ENCODE peak calls at places on chromosomes 11 and 22, in six cellular contexts. Z, N, E, P, Q and W are unnamed samples.

GRCh38 chr22:22823126-22823804 is 64.4 kb upstream of the IGLL5 start:
- DNase-seq in Z (no peak), E (no peak), Q (no peak), P (no peak), N (no peak), W (no peak)

GRCh38 chr11:77175869-77176539 is 48.0 kb downstream of the MYO7A start:
- DNase-seq in E (no peak), Q (no peak), N (no peak), P (no peak), Z (no peak), W (no peak)

GRCh38 chr22:39500101-39500500 is 2.0 kb upstream of the MIEF1 start:
- DNase-seq in E (no peak), Z (no peak), N (no peak), Q (no peak), P (no peak), W (no peak)

GRCh38 chr11:59263225-59263894 is 50.6 kb upstream of the MPEG1 start:
- DNase-seq in Q (no peak), Z (peak; percentile 66), P (peak; percentile 63), E (no peak), N (no peak), W (no peak)

GRCh38 chr11:119169272-119169719 is 771 bp downstream of the NLRX1 start:
- DNase-seq in E (no peak), Q (no peak), N (no peak), P (peak; percentile 33), Z (no peak), W (no peak)

GRCh38 chr11:65390099-65390941 is 3.9 kb downstream of the FRMD8 start:
- DNase-seq in P (no peak), Z (peak; percentile 47), Q (no peak), E (no peak), N (no peak), W (no peak)

GRCh38 chr22:27223317-27224177 is 566.2 kb downstream of the MIAT start:
- DNase-seq in Q (no peak), Z (no peak), N (no peak), E (no peak), P (no peak), W (no peak)

GRCh38 chr11:120517390-120518315 is 6.1 kb downstream of the GRIK4 start:
- DNase-seq in N (no peak), E (peak; percentile 21), Z (no peak), P (no peak), Q (no peak), W (no peak)

GRCh38 chr11:58575377-58576020 is at the start of gene LPXN:
- DNase-seq in E (no peak), Z (no peak), N (no peak), P (no peak), Q (peak; percentile 22), W (no peak)

GRCh38 chr11:32118025-32118974 is 27.4 kb downstream of the RCN1 start:
- DNase-seq in Q (no peak), N (no peak), P (no peak), Z (no peak), E (no peak), W (no peak)

GRCh38 chr11:89327885-89328284 is 150.2 kb downstream of the TYR start:
- DNase-seq in E (no peak), P (no peak), Z (no peak), Q (no peak), N (no peak), W (no peak)

GRCh38 chr11:134584706-134585445 is 172.8 kb upstream of the B3GAT1 start:
- DNase-seq in Q (no peak), P (no peak), E (no peak), Z (no peak), N (no peak), W (no peak)

GRCh38 chr22:29443861-29444431 is 5.6 kb downstream of the RFPL1 start:
- DNase-seq in Z (no peak), E (no peak), Q (no peak), N (no peak), P (no peak), W (no peak)

GRCh38 chr11:90134420-90135003 is at the start of gene NAALAD2:
- DNase-seq in N (no peak), Q (no peak), E (no peak), Z (peak; percentile 49), P (no peak), W (peak; percentile 90)

GRCh38 chr22:31973739-31974138 is 29.4 kb downstream of the YWHAH start:
- DNase-seq in Z (peak; percentile 91), P (no peak), Q (no peak), N (no peak), E (no peak), W (no peak)

GRCh38 chr11:124194696-124195418 is 11.7 kb downstream of the OR10D3 start:
- DNase-seq in E (no peak), Q (no peak), P (peak; percentile 39), N (peak; percentile 27), Z (no peak), W (peak; percentile 69)

GRCh38 chr11:118646393-118646792 is 33.1 kb downstream of the TREH start:
- DNase-seq in P (no peak), E (no peak), N (no peak), Q (no peak), Z (no peak), W (no peak)

GRCh38 chr22:49099496-49100124 is 728.1 kb downstream of the BRD1 start:
- DNase-seq in E (peak; percentile 49), Z (no peak), P (no peak), N (peak; percentile 53), Q (no peak), W (no peak)

GRCh38 chr11:98234698-98235097 is 786.1 kb upstream of the CNTN5 start:
- DNase-seq in P (no peak), Q (no peak), Z (no peak), N (no peak), E (no peak), W (no peak)

GRCh38 chr11:298406-299065 is 790 bp downstream of the IFITM5 start:
- DNase-seq in N (no peak), Q (no peak), E (peak; percentile 54), P (no peak), Z (peak; percentile 49), W (no peak)

GRCh38 chr11:765802-766091 is 11.5 kb downstream of the GATD1 start:
- DNase-seq in P (no peak), E (no peak), Z (no peak), Q (no peak), N (no peak), W (no peak)

GRCh38 chr11:33542921-33543320 is 157.7 kb downstream of the C11orf91 start:
- DNase-seq in Q (no peak), P (peak; percentile 66), E (no peak), Z (peak; percentile 57), N (no peak), W (peak; percentile 36)

GRCh38 chr22:17260950-17261349 is 41.7 kb upstream of the ADA2 start:
- DNase-seq in E (no peak), P (no peak), Q (no peak), Z (no peak), N (no peak), W (no peak)

GRCh38 chr11:66339686-66340483 is 3.7 kb upstream of the RIN1 start:
- DNase-seq in E (peak; percentile 38), Q (no peak), Z (no peak), N (no peak), P (no peak), W (no peak)

GRCh38 chr11:35783803-35784202 is 121.2 kb downstream of the TRIM44 start:
- DNase-seq in Z (no peak), P (no peak), Q (no peak), E (no peak), N (no peak), W (no peak)

GRCh38 chr22:19386248-19386647 is 45.3 kb downstream of the HIRA start:
- DNase-seq in N (no peak), Z (peak; percentile 34), Q (no peak), E (no peak), P (no peak), W (no peak)

GRCh38 chr11:122737951-122738693 is 82.6 kb downstream of the UBASH3B start:
- DNase-seq in Q (no peak), Z (no peak), N (no peak), P (no peak), E (no peak), W (no peak)

GRCh38 chr11:47171057-47171838 is 5.4 kb downstream of the ARFGAP2 start:
- DNase-seq in Z (no peak), N (no peak), P (no peak), Q (no peak), E (no peak), W (no peak)
- H3K36me3 ChIP-seq in Z (peaks cover 77% of the 10 kb centered on the region), N (peaks cover 77% of the 10 kb centered on the region), P (peaks cover 89% of the 10 kb centered on the region), Q (peaks cover 65% of the 10 kb centered on the region), E (peaks cover 88% of the 10 kb centered on the region), W (peaks cover 17% of the 10 kb centered on the region)

GRCh38 chr11:83317757-83318548 is 31.8 kb upstream of the CCDC90B start:
- DNase-seq in N (no peak), Q (no peak), P (no peak), Z (no peak), E (no peak), W (no peak)
- H3K27me3 ChIP-seq in N (no peaks in the 10 kb centered on the region), Q (no peaks in the 10 kb centered on the region), P (no peaks in the 10 kb centered on the region), Z (no peaks in the 10 kb centered on the region), E (peaks cover 3% of the 10 kb centered on the region), W (no peaks in the 10 kb centered on the region)

GRCh38 chr11:114209343-114209742 is 86.9 kb upstream of the NNMT start:
- DNase-seq in P (no peak), N (no peak), Z (no peak), E (no peak), Q (no peak), W (no peak)
- H3K36me3 ChIP-seq in P (peaks cover 71% of the 10 kb centered on the region), N (peaks cover 48% of the 10 kb centered on the region), Z (peaks cover 30% of the 10 kb centered on the region), E (peaks cover 3% of the 10 kb centered on the region), Q (no peaks in the 10 kb centered on the region), W (no peaks in the 10 kb centered on the region)

DNA sequence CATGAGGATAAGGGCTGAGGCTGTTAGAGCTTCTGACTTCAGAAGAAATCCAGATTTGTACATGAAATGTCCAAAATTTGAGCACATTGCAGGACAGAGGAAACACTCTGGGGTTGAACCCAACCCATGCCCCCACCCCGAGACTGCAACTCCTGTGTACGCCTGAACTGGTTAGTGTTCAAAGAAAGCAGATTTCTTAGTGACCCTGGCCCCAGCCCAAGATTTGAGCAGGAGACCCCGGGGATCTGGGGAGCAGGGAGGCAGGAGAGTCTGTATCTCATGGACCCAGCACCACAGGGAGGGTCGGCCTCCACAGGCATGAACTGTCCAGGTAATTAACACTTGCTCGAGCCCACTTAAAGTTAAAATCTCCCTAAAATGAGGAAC is 69.3 kb upstream of the WNT7B start:
- DNase-seq in N (no peak), Q (no peak), P (no peak), E (peak; percentile 35), Z (peak; percentile 49), W (no peak)
- H3K27me3 ChIP-seq in N (no peaks in the 10 kb centered on the region), Q (no peaks in the 10 kb centered on the region), P (no peaks in the 10 kb centered on the region), E (no peaks in the 10 kb centered on the region), Z (no peaks in the 10 kb centered on the region), W (no peaks in the 10 kb centered on the region)